ENCODE peak calls at places on chromosomes 13 and 19, in four cellular contexts. One of them, this sample, is unnamed.

GRCh38 chr13:82370306-82370705 is 1512.0 kb downstream of the SLITRK1 start:
- DNase-seq in CD4-positive, alpha-beta T cell: no peak
- DNase-seq in body of pancreas: no peak
- DNase-seq in RWPE1: peak; percentile 3
- DNase-seq in this sample: no peak

GRCh38 chr13:35712907-35713685 is 236.6 kb upstream of the MAB21L1 start:
- DNase-seq in CD4-positive, alpha-beta T cell: no peak
- DNase-seq in body of pancreas: no peak
- DNase-seq in RWPE1: no peak
- DNase-seq in this sample: no peak

GRCh38 chr19:14398563-14398962 is 17.3 kb downstream of the ADGRE5 start:
- DNase-seq in CD4-positive, alpha-beta T cell: no peak
- DNase-seq in body of pancreas: no peak
- DNase-seq in RWPE1: no peak
- DNase-seq in this sample: no peak

GRCh38 chr19:35546532-35546931 is 1.1 kb downstream of the TMEM147 start:
- DNase-seq in CD4-positive, alpha-beta T cell: no peak
- DNase-seq in body of pancreas: no peak
- DNase-seq in RWPE1: no peak
- DNase-seq in this sample: no peak

GRCh38 chr19:33129901-33130300 is 2.0 kb upstream of the WDR88 start:
- DNase-seq in CD4-positive, alpha-beta T cell: no peak
- DNase-seq in body of pancreas: no peak
- DNase-seq in RWPE1: no peak
- DNase-seq in this sample: no peak

GRCh38 chr19:15629003-15629880 is 11.5 kb upstream of the CYP4F3 start:
- DNase-seq in CD4-positive, alpha-beta T cell: peak; percentile 89
- DNase-seq in body of pancreas: peak; percentile 78
- DNase-seq in RWPE1: peak; percentile 81
- DNase-seq in this sample: peak; percentile 5

GRCh38 chr13:27573265-27573664 is 47.1 kb downstream of the LNX2 start:
- DNase-seq in CD4-positive, alpha-beta T cell: no peak
- DNase-seq in body of pancreas: no peak
- DNase-seq in RWPE1: peak; percentile 13
- DNase-seq in this sample: peak; percentile 68

GRCh38 chr13:40469581-40470282 is 196.7 kb downstream of the FOXO1 start:
- DNase-seq in CD4-positive, alpha-beta T cell: no peak
- DNase-seq in body of pancreas: no peak
- DNase-seq in RWPE1: no peak
- DNase-seq in this sample: no peak

GRCh38 chr19:43505941-43506340 is 1.4 kb upstream of the PHLDB3 start:
- DNase-seq in CD4-positive, alpha-beta T cell: no peak
- DNase-seq in body of pancreas: no peak
- DNase-seq in RWPE1: no peak
- DNase-seq in this sample: no peak

GRCh38 chr19:37470216-37470615 is 1.1 kb downstream of the ZNF570 start:
- DNase-seq in CD4-positive, alpha-beta T cell: no peak
- DNase-seq in body of pancreas: no peak
- DNase-seq in RWPE1: no peak
- DNase-seq in this sample: no peak

GRCh38 chr19:37467608-37468090 is 405 bp upstream of the ZNF569 start:
- DNase-seq in CD4-positive, alpha-beta T cell: no peak
- DNase-seq in body of pancreas: no peak
- DNase-seq in RWPE1: no peak
- DNase-seq in this sample: no peak

GRCh38 chr19:37468961-37469777 is at the start of gene ZNF570:
- DNase-seq in CD4-positive, alpha-beta T cell: peak; percentile 85
- DNase-seq in body of pancreas: peak; percentile 90
- DNase-seq in RWPE1: peak; percentile 45
- DNase-seq in this sample: no peak

GRCh38 chr19:37466798-37467607 is at the start of gene ZNF569:
- DNase-seq in CD4-positive, alpha-beta T cell: peak; percentile 85
- DNase-seq in body of pancreas: peak; percentile 96
- DNase-seq in RWPE1: peak; percentile 75
- DNase-seq in this sample: peak; percentile 87

DNA sequence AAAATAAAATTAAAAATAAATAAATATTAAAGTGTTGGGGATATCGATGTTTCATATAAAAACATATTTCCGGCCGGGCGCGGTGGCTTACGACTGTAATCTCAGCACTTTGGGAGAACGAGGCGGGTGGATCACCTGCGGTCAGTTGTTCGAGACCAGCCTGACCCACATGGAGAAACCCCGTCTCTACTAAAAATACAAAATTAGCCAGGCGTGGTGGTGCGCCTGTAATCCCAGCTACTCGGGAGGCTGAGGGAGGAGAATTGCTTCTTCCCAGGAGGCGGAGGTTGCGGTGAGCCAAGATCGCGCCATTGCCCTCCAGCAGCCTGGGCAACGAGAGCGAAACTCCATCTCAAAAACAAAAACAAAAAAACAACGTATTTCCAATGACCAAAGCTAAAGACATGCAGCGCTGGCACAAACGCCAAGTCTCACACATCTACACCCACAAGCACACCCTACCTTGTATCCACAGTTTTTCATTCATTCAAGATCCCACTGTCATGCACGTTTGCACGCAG is 907 bp downstream of the ZNF569 start:
- DNase-seq in CD4-positive, alpha-beta T cell: no peak
- DNase-seq in body of pancreas: no peak
- DNase-seq in RWPE1: no peak
- DNase-seq in this sample: no peak
- H3K27ac ChIP-seq in CD4-positive, alpha-beta T cell: peak overlapping the region; percentile 87
- H3K27ac ChIP-seq in body of pancreas: no peak overlapping the region
- H3K27ac ChIP-seq in RWPE1: peak overlapping the region; percentile 95
- H3K27ac ChIP-seq in this sample: peak overlapping the region; percentile 56

DNA sequence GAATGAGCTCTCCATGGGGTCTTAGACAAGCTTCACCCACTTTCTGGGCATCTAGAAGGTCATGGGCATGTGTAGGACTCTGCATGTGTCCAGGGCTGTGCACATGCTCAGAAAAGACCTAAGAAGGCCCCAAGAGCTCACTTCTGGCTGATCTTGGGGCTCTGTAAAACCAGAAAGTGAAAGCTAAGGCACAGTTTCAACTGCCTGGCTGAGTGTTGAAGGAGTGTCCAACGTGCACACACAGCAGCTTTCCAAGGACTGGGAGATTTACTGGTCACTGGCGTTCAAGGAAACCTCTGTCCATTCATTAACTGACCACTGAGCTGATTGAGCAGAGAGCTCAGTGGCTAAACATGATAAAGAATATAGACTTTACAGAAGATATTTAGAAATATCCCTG is 137.9 kb downstream of the KATNAL1 start:
- DNase-seq in CD4-positive, alpha-beta T cell: no peak
- DNase-seq in body of pancreas: no peak
- DNase-seq in RWPE1: no peak
- DNase-seq in this sample: no peak
- H3K27ac ChIP-seq in CD4-positive, alpha-beta T cell: no peak overlapping the region
- H3K27ac ChIP-seq in body of pancreas: no peak overlapping the region
- H3K27ac ChIP-seq in RWPE1: no peak overlapping the region
- H3K27ac ChIP-seq in this sample: no peak overlapping the region

GRCh38 chr19:19627716-19628498 is at the start of gene LPAR2:
- DNase-seq in CD4-positive, alpha-beta T cell: peak; percentile 65
- DNase-seq in body of pancreas: peak; percentile 73
- DNase-seq in RWPE1: peak; percentile 90
- DNase-seq in this sample: no peak
- H3K27ac ChIP-seq in CD4-positive, alpha-beta T cell: peak within 1 kb of the TSS; percentile 84
- H3K27ac ChIP-seq in body of pancreas: peak within 1 kb of the TSS; percentile 84
- H3K27ac ChIP-seq in RWPE1: peak within 1 kb of the TSS; percentile 84
- H3K27ac ChIP-seq in this sample: peak within 1 kb of the TSS; percentile 88

GRCh38 chr13:80037505-80037888 is 303.4 kb downstream of the SPRY2 start:
- DNase-seq in CD4-positive, alpha-beta T cell: no peak
- DNase-seq in body of pancreas: no peak
- DNase-seq in RWPE1: peak; percentile 59
- DNase-seq in this sample: peak; percentile 72

GRCh38 chr13:80038371-80038770 is 302.6 kb downstream of the SPRY2 start:
- DNase-seq in CD4-positive, alpha-beta T cell: no peak
- DNase-seq in body of pancreas: no peak
- DNase-seq in RWPE1: no peak
- DNase-seq in this sample: no peak

GRCh38 chr13:80039000-80039399 is 301.9 kb downstream of the SPRY2 start:
- DNase-seq in CD4-positive, alpha-beta T cell: no peak
- DNase-seq in body of pancreas: no peak
- DNase-seq in RWPE1: no peak
- DNase-seq in this sample: no peak

GRCh38 chr13:80040219-80040976 is 300.5 kb downstream of the SPRY2 start:
- DNase-seq in CD4-positive, alpha-beta T cell: no peak
- DNase-seq in body of pancreas: peak; percentile 7
- DNase-seq in RWPE1: peak; percentile 80
- DNase-seq in this sample: peak; percentile 94

DNA sequence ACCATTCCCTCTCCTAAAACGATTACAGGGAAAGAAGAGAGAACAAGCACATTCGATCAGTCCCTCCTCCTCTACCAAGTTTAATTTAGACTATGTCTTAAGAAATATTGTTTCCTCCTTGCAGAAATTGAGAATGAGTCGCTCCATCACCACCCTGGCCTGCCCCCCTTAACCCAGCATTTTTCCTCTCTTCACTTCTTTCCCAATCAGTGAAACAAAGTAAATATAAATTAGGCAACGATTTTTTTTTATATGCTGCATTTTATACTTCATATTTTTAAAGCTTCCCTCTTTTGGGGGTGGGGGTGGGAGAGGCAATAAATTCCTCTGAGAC is 300.0 kb downstream of the SPRY2 start:
- DNase-seq in CD4-positive, alpha-beta T cell: no peak
- DNase-seq in body of pancreas: no peak
- DNase-seq in RWPE1: no peak
- DNase-seq in this sample: no peak
- H3K27ac ChIP-seq in CD4-positive, alpha-beta T cell: no peak overlapping the region
- H3K27ac ChIP-seq in body of pancreas: no peak overlapping the region
- H3K27ac ChIP-seq in RWPE1: no peak overlapping the region
- H3K27ac ChIP-seq in this sample: peak overlapping the region; percentile 53

GRCh38 chr13:74320282-74320681 is 186.1 kb upstream of the KLF12 start:
- DNase-seq in CD4-positive, alpha-beta T cell: no peak
- DNase-seq in body of pancreas: no peak
- DNase-seq in RWPE1: no peak
- DNase-seq in this sample: no peak

GRCh38 chr13:74322562-74322961 is 188.4 kb upstream of the KLF12 start:
- DNase-seq in CD4-positive, alpha-beta T cell: no peak
- DNase-seq in body of pancreas: no peak
- DNase-seq in RWPE1: no peak
- DNase-seq in this sample: no peak

GRCh38 chr13:74329978-74330377 is 195.8 kb upstream of the KLF12 start:
- DNase-seq in CD4-positive, alpha-beta T cell: no peak
- DNase-seq in body of pancreas: no peak
- DNase-seq in RWPE1: no peak
- DNase-seq in this sample: no peak

GRCh38 chr13:74324338-74324737 is 190.1 kb upstream of the KLF12 start:
- DNase-seq in CD4-positive, alpha-beta T cell: no peak
- DNase-seq in body of pancreas: no peak
- DNase-seq in RWPE1: no peak
- DNase-seq in this sample: no peak

DNA sequence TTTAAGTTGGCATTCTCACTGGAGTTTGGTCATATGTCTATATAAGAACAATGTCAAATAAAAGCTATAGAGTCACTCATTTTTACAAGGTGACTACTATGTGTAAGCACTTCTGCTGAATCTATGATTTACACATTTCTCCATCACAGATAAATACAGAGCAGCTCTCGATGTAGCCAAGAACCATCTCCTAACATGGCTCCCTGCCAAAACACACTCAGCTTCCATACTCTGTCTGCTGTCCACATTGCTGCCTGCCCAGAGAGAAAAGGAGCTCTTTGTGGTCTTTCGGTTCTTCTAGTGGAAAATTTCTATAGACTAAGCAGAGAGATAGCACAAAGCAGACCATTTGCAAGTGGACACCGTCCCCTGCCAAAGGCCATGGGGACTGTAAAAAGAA is 190.9 kb upstream of the KLF12 start:
- DNase-seq in CD4-positive, alpha-beta T cell: no peak
- DNase-seq in body of pancreas: peak; percentile 21
- DNase-seq in RWPE1: no peak
- DNase-seq in this sample: no peak
- H3K27ac ChIP-seq in CD4-positive, alpha-beta T cell: no peak overlapping the region
- H3K27ac ChIP-seq in body of pancreas: no peak overlapping the region
- H3K27ac ChIP-seq in RWPE1: no peak overlapping the region
- H3K27ac ChIP-seq in this sample: no peak overlapping the region

GRCh38 chr13:111322001-111322915 is 1.8 kb downstream of the TEX29 start:
- DNase-seq in CD4-positive, alpha-beta T cell: no peak
- DNase-seq in body of pancreas: no peak
- DNase-seq in RWPE1: no peak
- DNase-seq in this sample: no peak
- H3K27ac ChIP-seq in CD4-positive, alpha-beta T cell: no peak overlapping the region
- H3K27ac ChIP-seq in body of pancreas: no peak overlapping the region
- H3K27ac ChIP-seq in RWPE1: no peak overlapping the region
- H3K27ac ChIP-seq in this sample: no peak overlapping the region

GRCh38 chr13:23384111-23384510 is 49.4 kb downstream of the SACS start:
- DNase-seq in CD4-positive, alpha-beta T cell: no peak
- DNase-seq in body of pancreas: no peak
- DNase-seq in RWPE1: no peak
- DNase-seq in this sample: peak; percentile 73
- H3K27ac ChIP-seq in CD4-positive, alpha-beta T cell: no peak overlapping the region
- H3K27ac ChIP-seq in body of pancreas: no peak overlapping the region
- H3K27ac ChIP-seq in RWPE1: no peak overlapping the region
- H3K27ac ChIP-seq in this sample: peak overlapping the region; percentile 43